ENCODE peak calls at places on chromosome 1, in ten cellular contexts. J is breast epithelium, X is GM12878, Q is suprapubic skin, N is H1, D is K562, W is GM23338, O is SK-N-SH, P is transverse colon, K is stomach. M is an unnamed sample.

GRCh38 chr1:228016653-228017355 is 10.0 kb downstream of the WNT3A start:
- DNase-seq in O (no peak), W (no peak), D (no peak), N (no peak), K (no peak), Q (no peak), X (no peak), P (no peak), J (peak; percentile 22), M (no peak)

GRCh38 chr1:171438441-171438840 is 46.9 kb upstream of the PRRC2C start:
- DNase-seq in D (no peak), P (no peak), J (no peak), Q (peak; percentile 84), W (no peak), X (no peak), K (peak; percentile 54), N (no peak), O (no peak), M (no peak)

GRCh38 chr1:33256701-33257387 is 552 bp downstream of the ZNF362 start:
- DNase-seq in D (no peak), K (peak; percentile 78), Q (no peak), W (peak; percentile 49), N (no peak), P (peak; percentile 76), J (peak; percentile 69), O (no peak), X (no peak), M (no peak)

GRCh38 chr1:30660241-30660640 is 63.1 kb downstream of the MATN1 start:
- DNase-seq in K (no peak), X (no peak), N (no peak), J (peak; percentile 43), D (no peak), O (no peak), Q (peak; percentile 36), W (no peak), P (no peak), M (no peak)

GRCh38 chr1:182766881-182767645 is 22.5 kb upstream of the NPL start:
- DNase-seq in J (no peak), O (no peak), Q (no peak), K (no peak), N (no peak), X (no peak), W (no peak), D (no peak), P (no peak), M (no peak)

GRCh38 chr1:100187912-100188311 is 9.9 kb upstream of the LRRC39 start:
- DNase-seq in W (no peak), N (no peak), O (no peak), K (peak; percentile 59), J (no peak), Q (peak; percentile 76), D (no peak), P (peak; percentile 19), X (no peak), M (no peak)

GRCh38 chr1:83546863-83547262 is 452.1 kb downstream of the TTLL7 start:
- DNase-seq in D (no peak), N (no peak), Q (no peak), O (no peak), X (no peak), P (no peak), K (no peak), J (no peak), W (no peak), M (no peak)

GRCh38 chr1:171468120-171468790 is 17.1 kb upstream of the PRRC2C start:
- DNase-seq in D (no peak), P (no peak), K (no peak), W (no peak), O (no peak), X (no peak), N (no peak), Q (no peak), J (no peak), M (no peak)

GRCh38 chr1:36675931-36676562 is 193.3 kb upstream of the CSF3R start:
- DNase-seq in O (no peak), D (no peak), P (no peak), K (no peak), N (no peak), J (no peak), X (no peak), Q (no peak), W (no peak), M (no peak)

GRCh38 chr1:232718928-232719927 is 86.0 kb upstream of the MAP10 start:
- DNase-seq in P (no peak), D (no peak), Q (no peak), J (no peak), W (no peak), O (no peak), K (no peak), X (no peak), N (no peak), M (no peak)

GRCh38 chr1:104163912-104164476 is 414.3 kb downstream of the AMY1C start:
- DNase-seq in W (peak; percentile 24), X (no peak), N (no peak), K (no peak), J (no peak), Q (no peak), D (no peak), P (no peak), O (no peak), M (no peak)

GRCh38 chr1:201261771-201262547 is 21.3 kb upstream of the PKP1 start:
- DNase-seq in P (no peak), N (no peak), X (no peak), Q (no peak), J (no peak), O (peak; percentile 6), D (no peak), K (no peak), W (no peak), M (no peak)

DNA sequence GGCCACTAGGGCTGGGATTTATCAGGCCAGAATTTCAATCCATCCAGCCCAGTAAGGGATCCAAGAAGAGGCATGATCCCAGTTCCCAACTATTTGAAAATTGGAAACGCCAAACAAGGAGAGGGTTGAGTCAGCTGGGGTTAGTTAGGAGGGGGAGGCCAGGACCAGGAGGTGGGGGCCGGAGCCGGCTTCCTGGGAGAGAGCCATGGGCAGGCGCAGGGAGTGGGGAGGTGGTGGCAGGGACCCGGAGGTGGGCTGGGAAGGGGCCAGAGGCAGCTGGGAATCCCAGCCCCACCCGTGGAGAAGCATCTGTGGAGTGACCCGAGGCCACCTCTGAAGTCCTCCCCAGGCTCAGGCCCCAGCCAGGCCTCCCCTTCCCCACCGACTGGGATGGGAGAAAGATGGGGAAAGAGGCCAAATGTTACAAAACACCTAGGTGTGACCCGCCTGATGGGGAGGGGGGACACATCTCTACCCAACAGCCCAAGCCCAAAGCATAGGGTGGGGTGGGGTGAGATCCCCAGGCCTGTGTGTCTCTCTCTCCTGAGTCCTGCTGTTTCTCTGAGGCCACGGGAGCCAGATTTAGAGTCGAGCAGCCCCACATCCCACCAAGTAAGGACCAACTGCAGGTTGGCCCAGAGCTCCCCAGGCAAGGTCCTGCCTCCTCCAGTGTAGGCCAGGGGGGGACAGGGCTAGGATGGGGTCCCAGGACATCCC is 10.1 kb downstream of the HSPG2 start:
- DNase-seq in X (no peak), N (no peak), P (no peak), O (no peak), K (no peak), J (no peak), Q (no peak), D (no peak), W (no peak), M (no peak)
- TF ChIP-seq POLR2AphosphoS5 in X (no peak), N (no peak), P (peak; percentile 38), O (no peak), K (no peak), J (peak; percentile 55), Q (no peak), D (no peak), W (no peak), M (peak; percentile 62)

DNA sequence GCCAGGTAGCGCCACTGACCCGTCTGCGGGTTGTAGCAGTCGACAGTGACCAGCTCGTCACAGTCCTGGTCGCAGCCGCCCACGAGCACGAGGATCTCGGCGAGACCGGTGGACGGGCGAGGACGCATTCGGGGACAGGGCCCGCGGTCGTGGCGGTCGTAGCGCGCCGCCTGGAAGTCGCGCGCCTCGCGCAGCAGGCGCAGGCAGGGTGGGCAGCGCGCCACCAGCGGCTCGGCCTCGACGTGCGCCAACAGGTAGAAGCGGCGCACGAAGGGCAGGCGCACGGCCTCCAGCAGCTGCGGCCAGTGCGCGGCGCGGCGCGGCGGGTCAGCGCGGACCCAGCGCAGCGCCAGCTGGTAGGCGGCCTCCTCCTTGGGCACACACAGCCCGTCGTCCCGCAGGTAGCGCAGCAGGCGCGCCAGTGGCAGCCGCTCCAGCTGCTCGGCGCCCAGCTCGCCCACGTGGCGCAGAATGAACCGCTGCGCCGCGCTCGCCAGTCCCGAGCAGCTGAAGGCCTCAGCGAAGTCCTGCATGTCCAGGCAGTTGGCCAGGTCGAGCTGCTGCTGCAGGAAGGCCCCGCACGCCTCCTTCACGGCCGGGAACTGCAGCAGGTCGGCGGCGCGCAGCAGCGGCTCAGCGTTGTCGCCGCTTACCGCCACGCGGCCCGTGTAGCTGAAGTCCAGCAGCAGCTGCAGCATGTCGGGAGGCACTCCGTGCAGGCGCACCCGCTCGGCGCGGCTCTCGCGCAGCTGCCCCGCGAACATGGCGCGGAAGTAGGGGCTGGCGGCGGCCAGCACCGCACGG is 602 bp downstream of the KLHL21 start:
- DNase-seq in J (no peak), D (peak; percentile 60), K (peak; percentile 61), W (peak; percentile 55), Q (no peak), P (peak; percentile 42), X (no peak), N (no peak), O (peak; percentile 67), M (no peak)
- TF ChIP-seq CTCF in J (no peak), D (no peak), K (no peak), W (no peak), Q (no peak), P (no peak), X (peak; percentile 1), N (no peak), O (no peak), M (no peak)

DNA sequence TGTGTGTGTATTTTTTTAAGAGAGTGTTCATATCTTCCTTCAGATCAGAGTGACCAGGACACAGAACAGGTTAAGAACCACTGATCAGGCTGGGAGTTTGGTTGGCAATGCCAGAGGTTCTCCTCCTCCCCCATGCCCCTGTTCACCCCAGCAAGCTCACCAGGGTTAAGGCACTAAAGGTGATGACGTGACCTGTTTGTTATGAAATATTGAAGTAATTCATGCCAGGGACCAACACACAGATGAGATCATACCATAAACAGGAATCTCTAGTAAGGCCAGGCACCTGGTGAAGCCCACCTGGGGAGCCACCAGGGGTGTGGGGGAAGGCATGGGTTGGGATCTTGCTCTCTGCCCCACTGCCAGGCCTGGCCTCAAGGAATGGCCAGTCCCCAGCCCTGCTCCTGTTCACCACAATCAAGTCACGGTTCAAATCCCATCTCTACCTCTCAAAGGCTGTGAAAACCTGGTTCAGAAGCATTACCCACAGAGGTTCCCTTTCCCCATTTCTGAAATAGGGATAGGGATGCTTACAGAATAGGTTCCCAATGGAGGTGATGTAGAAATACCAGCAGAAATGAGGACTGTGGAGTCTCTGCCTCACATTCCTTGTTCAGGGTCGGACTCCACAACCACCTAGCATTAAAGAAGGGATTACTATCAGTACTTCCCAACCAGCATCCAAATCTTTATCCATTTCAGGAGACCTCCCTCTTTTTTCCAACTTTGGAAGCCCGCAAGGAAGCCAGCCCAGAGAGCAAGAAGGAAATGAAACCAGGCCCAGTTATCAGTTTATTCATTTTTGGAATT is 2.4 kb downstream of the ID3 start:
- DNase-seq in X (no peak), J (no peak), O (no peak), W (peak; percentile 37), N (no peak), D (no peak), P (peak; percentile 64), K (no peak), Q (no peak), M (no peak)
- TF ChIP-seq POLR2AphosphoS5 in X (peak; percentile 47), J (no peak), O (peak; percentile 43), W (peak; percentile 56), N (peak; percentile 90), D (no peak), P (no peak), K (no peak), Q (no peak), M (peak; percentile 18)

GRCh38 chr1:2415801-2416208 is 3.4 kb upstream of the PEX10 start:
- DNase-seq in K (peak; percentile 54), P (peak; percentile 74), W (no peak), N (no peak), D (no peak), O (no peak), Q (no peak), J (no peak), X (no peak), M (no peak)
- TF ChIP-seq CTCF in K (no peak), P (no peak), W (no peak), N (no peak), D (no peak), O (no peak), Q (no peak), J (no peak), X (peak; percentile 18), M (no peak)